ENCODE peak calls at places on chromosomes 1 and 21, in six cellular contexts. One of them, this sample, is unnamed.

GRCh38 chr21:40668535-40669275 is 178.3 kb downstream of the DSCAM start:
- DNase-seq in trophoblast cell: no peak
- DNase-seq in H9: no peak
- DNase-seq in IMR-90: no peak
- DNase-seq in H1: no peak
- DNase-seq in mesenchymal stem cell: no peak
- DNase-seq in this sample: no peak

GRCh38 chr1:183205196-183205781 is 19.2 kb downstream of the LAMC2 start:
- DNase-seq in mesenchymal stem cell: no peak
- DNase-seq in IMR-90: peak; percentile 89
- DNase-seq in trophoblast cell: no peak
- DNase-seq in H1: no peak
- DNase-seq in H9: no peak
- DNase-seq in this sample: no peak

GRCh38 chr1:59903136-59903754 is 23.3 kb downstream of the CYP2J2 start:
- DNase-seq in trophoblast cell: no peak
- DNase-seq in mesenchymal stem cell: peak; percentile 22
- DNase-seq in H9: peak; percentile 42
- DNase-seq in H1: peak; percentile 52
- DNase-seq in IMR-90: no peak
- DNase-seq in this sample: peak; percentile 12

GRCh38 chr1:161900155-161900554 is 123.5 kb downstream of the OLFML2B start:
- DNase-seq in trophoblast cell: no peak
- DNase-seq in mesenchymal stem cell: no peak
- DNase-seq in H1: no peak
- DNase-seq in IMR-90: no peak
- DNase-seq in H9: no peak
- DNase-seq in this sample: no peak

GRCh38 chr1:100834779-100835645 is 59.6 kb downstream of the EXTL2 start:
- DNase-seq in H1: no peak
- DNase-seq in mesenchymal stem cell: no peak
- DNase-seq in IMR-90: peak; percentile 11
- DNase-seq in H9: peak; percentile 46
- DNase-seq in trophoblast cell: no peak
- DNase-seq in this sample: no peak

GRCh38 chr1:35883681-35884155 is 709 bp downstream of the AGO1 start:
- DNase-seq in mesenchymal stem cell: peak; percentile 50
- DNase-seq in trophoblast cell: no peak
- DNase-seq in H9: peak; percentile 95
- DNase-seq in IMR-90: peak; percentile 16
- DNase-seq in H1: peak; percentile 90
- DNase-seq in this sample: peak; percentile 43

GRCh38 chr1:89598450-89599331 is 34.2 kb upstream of the LRRC8C start:
- DNase-seq in H9: no peak
- DNase-seq in H1: peak; percentile 52
- DNase-seq in trophoblast cell: no peak
- DNase-seq in IMR-90: peak; percentile 39
- DNase-seq in mesenchymal stem cell: peak; percentile 51
- DNase-seq in this sample: peak; percentile 9

GRCh38 chr1:230713915-230714764 is at the start of gene AGT:
- DNase-seq in H1: no peak
- DNase-seq in H9: no peak
- DNase-seq in mesenchymal stem cell: peak; percentile 80
- DNase-seq in IMR-90: peak; percentile 92
- DNase-seq in trophoblast cell: no peak
- DNase-seq in this sample: no peak

GRCh38 chr21:25584833-25585232 is 22.4 kb downstream of the MRPL39 start:
- DNase-seq in H1: no peak
- DNase-seq in H9: no peak
- DNase-seq in IMR-90: no peak
- DNase-seq in trophoblast cell: no peak
- DNase-seq in mesenchymal stem cell: no peak
- DNase-seq in this sample: no peak

GRCh38 chr1:178749581-178750166 is 24.6 kb downstream of the RALGPS2 start:
- DNase-seq in trophoblast cell: no peak
- DNase-seq in H1: no peak
- DNase-seq in mesenchymal stem cell: no peak
- DNase-seq in IMR-90: no peak
- DNase-seq in H9: no peak
- DNase-seq in this sample: no peak

GRCh38 chr1:201468844-201469644 is at the start of gene PHLDA3:
- DNase-seq in trophoblast cell: peak; percentile 84
- DNase-seq in IMR-90: peak; percentile 93
- DNase-seq in mesenchymal stem cell: peak; percentile 94
- DNase-seq in H9: peak; percentile 92
- DNase-seq in H1: peak; percentile 82
- DNase-seq in this sample: peak; percentile 80

GRCh38 chr1:236795757-236796719 is 946 bp downstream of the MTR start:
- DNase-seq in H9: no peak
- DNase-seq in trophoblast cell: peak; percentile 73
- DNase-seq in H1: no peak
- DNase-seq in mesenchymal stem cell: peak; percentile 71
- DNase-seq in IMR-90: peak; percentile 62
- DNase-seq in this sample: no peak

GRCh38 chr1:164999135-164999534 is 357.4 kb downstream of the LMX1A start:
- DNase-seq in H9: no peak
- DNase-seq in H1: no peak
- DNase-seq in mesenchymal stem cell: no peak
- DNase-seq in trophoblast cell: no peak
- DNase-seq in IMR-90: no peak
- DNase-seq in this sample: no peak

GRCh38 chr1:180261524-180262160 is 31.6 kb downstream of the LHX4 start:
- DNase-seq in mesenchymal stem cell: peak; percentile 11
- DNase-seq in trophoblast cell: no peak
- DNase-seq in H9: no peak
- DNase-seq in IMR-90: no peak
- DNase-seq in H1: no peak
- DNase-seq in this sample: no peak

GRCh38 chr1:205179842-205180241 is 31.7 kb downstream of the DSTYK start:
- DNase-seq in H1: no peak
- DNase-seq in IMR-90: peak; percentile 36
- DNase-seq in H9: no peak
- DNase-seq in trophoblast cell: no peak
- DNase-seq in mesenchymal stem cell: peak; percentile 58
- DNase-seq in this sample: no peak

GRCh38 chr1:186754542-186755150 is 74.1 kb upstream of the PLA2G4A start:
- DNase-seq in H1: no peak
- DNase-seq in IMR-90: no peak
- DNase-seq in mesenchymal stem cell: peak; percentile 73
- DNase-seq in H9: no peak
- DNase-seq in trophoblast cell: no peak
- DNase-seq in this sample: no peak

GRCh38 chr1:228734881-228735801 is at the start of gene RHOU:
- DNase-seq in trophoblast cell: peak; percentile 58
- DNase-seq in H1: peak; percentile 79
- DNase-seq in IMR-90: peak; percentile 37
- DNase-seq in mesenchymal stem cell: peak; percentile 64
- DNase-seq in H9: peak; percentile 61
- DNase-seq in this sample: peak; percentile 67

GRCh38 chr1:6269997-6270401 is 9.1 kb upstream of the GPR153 start:
- DNase-seq in trophoblast cell: no peak
- DNase-seq in IMR-90: no peak
- DNase-seq in H9: no peak
- DNase-seq in H1: no peak
- DNase-seq in mesenchymal stem cell: no peak
- DNase-seq in this sample: no peak

GRCh38 chr1:230565141-230565540 is 77.1 kb upstream of the COG2 start:
- DNase-seq in trophoblast cell: no peak
- DNase-seq in IMR-90: no peak
- DNase-seq in H1: no peak
- DNase-seq in H9: no peak
- DNase-seq in mesenchymal stem cell: no peak
- DNase-seq in this sample: no peak

GRCh38 chr1:165501975-165502358 is 41.8 kb upstream of the LRRC52 start:
- DNase-seq in trophoblast cell: no peak
- DNase-seq in IMR-90: no peak
- DNase-seq in H9: no peak
- DNase-seq in mesenchymal stem cell: no peak
- DNase-seq in H1: no peak
- DNase-seq in this sample: no peak

GRCh38 chr1:94539496-94539895 is 2.1 kb downstream of the F3 start:
- DNase-seq in mesenchymal stem cell: peak; percentile 64
- DNase-seq in trophoblast cell: no peak
- DNase-seq in H1: no peak
- DNase-seq in IMR-90: peak; percentile 55
- DNase-seq in H9: no peak
- DNase-seq in this sample: no peak

GRCh38 chr1:159177273-159177907 is 6.0 kb downstream of the CADM3 start:
- DNase-seq in IMR-90: peak; percentile 58
- DNase-seq in trophoblast cell: peak; percentile 67
- DNase-seq in H9: peak; percentile 71
- DNase-seq in H1: peak; percentile 74
- DNase-seq in mesenchymal stem cell: peak; percentile 63
- DNase-seq in this sample: peak; percentile 89

GRCh38 chr1:201214886-201215285 is 24.3 kb downstream of the IGFN1 start:
- DNase-seq in H9: no peak
- DNase-seq in trophoblast cell: no peak
- DNase-seq in IMR-90: no peak
- DNase-seq in H1: no peak
- DNase-seq in mesenchymal stem cell: no peak
- DNase-seq in this sample: no peak

GRCh38 chr1:160800142-160800541 is 4.2 kb downstream of the LY9 start:
- DNase-seq in trophoblast cell: no peak
- DNase-seq in H9: no peak
- DNase-seq in IMR-90: no peak
- DNase-seq in mesenchymal stem cell: no peak
- DNase-seq in H1: no peak
- DNase-seq in this sample: no peak

GRCh38 chr1:29513357-29513756 is 277.0 kb downstream of the PTPRU start:
- DNase-seq in H1: peak; percentile 69
- DNase-seq in IMR-90: peak; percentile 70
- DNase-seq in trophoblast cell: no peak
- DNase-seq in mesenchymal stem cell: peak; percentile 52
- DNase-seq in H9: peak; percentile 77
- DNase-seq in this sample: no peak

GRCh38 chr21:20603236-20603635 is 395.0 kb upstream of the NCAM2 start:
- DNase-seq in IMR-90: no peak
- DNase-seq in mesenchymal stem cell: no peak
- DNase-seq in H1: no peak
- DNase-seq in trophoblast cell: no peak
- DNase-seq in H9: no peak
- DNase-seq in this sample: no peak
- H3K14ac ChIP-seq in IMR-90: no peak overlapping the region
- H3K14ac ChIP-seq in mesenchymal stem cell: no peak overlapping the region
- H3K14ac ChIP-seq in H1: no peak overlapping the region
- H3K14ac ChIP-seq in trophoblast cell: no peak overlapping the region
- H3K14ac ChIP-seq in H9: no peak overlapping the region
- H3K14ac ChIP-seq in this sample: no peak overlapping the region

DNA sequence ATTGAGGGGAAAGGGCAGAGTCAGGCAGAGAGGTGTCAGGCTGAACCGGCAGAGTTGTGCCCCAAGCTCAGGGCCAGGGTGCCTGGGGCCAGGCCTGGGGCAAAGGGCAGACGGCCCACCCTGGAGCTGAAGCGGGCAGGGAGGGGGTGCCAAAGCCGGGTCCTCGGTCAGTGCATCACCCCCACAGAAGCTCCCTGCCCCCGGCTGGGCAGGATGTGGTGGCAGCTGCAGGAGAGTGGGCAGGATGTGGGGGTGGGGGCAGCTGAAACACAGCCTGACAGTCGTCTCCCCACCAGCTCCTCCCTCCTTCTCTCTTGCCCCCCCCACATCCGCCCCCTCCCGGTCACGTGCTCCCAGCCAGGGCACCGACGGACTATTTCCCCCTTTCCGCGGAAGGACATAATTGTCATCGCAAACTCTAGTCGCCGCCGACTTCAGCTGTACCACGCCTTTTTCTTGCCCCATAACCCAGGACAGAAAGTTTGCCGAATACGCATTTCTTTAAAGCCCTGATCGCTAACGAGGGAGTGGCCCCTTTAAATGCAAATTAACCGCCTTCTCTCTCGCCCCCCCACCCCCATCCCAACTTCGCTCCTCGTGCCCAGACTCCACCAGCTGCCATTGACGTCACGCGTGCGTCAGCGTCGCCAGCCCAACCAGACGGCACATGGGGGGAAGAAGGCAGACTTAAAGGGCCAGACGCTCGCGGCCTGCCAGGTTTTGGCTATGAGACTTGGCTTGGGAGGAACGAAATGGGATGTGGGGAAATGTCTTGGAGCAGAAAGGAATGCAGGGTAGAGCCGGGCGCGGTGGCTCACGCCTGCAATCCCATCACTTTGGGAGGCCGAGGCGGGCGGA is 4.5 kb upstream of the MEF2D start:
- DNase-seq in IMR-90: peak; percentile 99
- DNase-seq in mesenchymal stem cell: peak; percentile 99
- DNase-seq in trophoblast cell: peak; percentile 99
- DNase-seq in H1: peak; percentile 95
- DNase-seq in H9: peak; percentile 98
- DNase-seq in this sample: peak; percentile 91
- H2BK120ac ChIP-seq in IMR-90: peak overlapping the region; percentile 100
- H2BK120ac ChIP-seq in mesenchymal stem cell: peak overlapping the region; percentile 99
- H2BK120ac ChIP-seq in trophoblast cell: peak overlapping the region; percentile 43
- H2BK120ac ChIP-seq in H1: peak overlapping the region; percentile 98
- H2BK120ac ChIP-seq in H9: peak overlapping the region; percentile 52
- H2BK120ac ChIP-seq in this sample: peak overlapping the region; percentile 84

GRCh38 chr1:226436855-226437491 is 29.1 kb upstream of the PARP1 start:
- DNase-seq in mesenchymal stem cell: no peak
- DNase-seq in H9: no peak
- DNase-seq in trophoblast cell: no peak
- DNase-seq in H1: no peak
- DNase-seq in IMR-90: no peak
- DNase-seq in this sample: no peak
- H4K91ac ChIP-seq in mesenchymal stem cell: no peak overlapping the region
- H4K91ac ChIP-seq in H9: no peak overlapping the region
- H4K91ac ChIP-seq in trophoblast cell: no peak overlapping the region
- H4K91ac ChIP-seq in H1: no peak overlapping the region
- H4K91ac ChIP-seq in IMR-90: no peak overlapping the region
- H4K91ac ChIP-seq in this sample: no peak overlapping the region

DNA sequence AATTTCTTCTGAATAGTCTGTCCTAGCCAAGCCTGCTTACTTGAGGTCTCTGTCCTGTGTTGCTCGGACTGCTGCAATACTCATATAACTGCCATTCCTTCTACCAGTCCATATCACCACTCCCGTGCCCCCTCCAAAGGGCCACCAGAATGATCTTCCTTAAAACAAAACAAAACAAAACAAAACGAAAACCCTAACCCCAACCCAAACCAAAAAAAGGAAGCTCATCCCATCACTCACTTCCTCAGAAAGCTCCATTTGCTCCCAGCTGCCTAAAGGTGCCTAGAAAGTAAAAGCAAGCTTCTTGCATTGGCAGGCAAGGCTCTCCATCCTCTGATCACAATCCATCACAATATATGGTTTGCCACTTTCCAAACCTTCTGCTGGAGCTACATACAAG is 20.3 kb downstream of the USP24 start:
- DNase-seq in IMR-90: no peak
- DNase-seq in mesenchymal stem cell: no peak
- DNase-seq in trophoblast cell: no peak
- DNase-seq in H1: no peak
- DNase-seq in H9: no peak
- DNase-seq in this sample: no peak
- H3K14ac ChIP-seq in IMR-90: no peak overlapping the region
- H3K14ac ChIP-seq in mesenchymal stem cell: no peak overlapping the region
- H3K14ac ChIP-seq in trophoblast cell: no peak overlapping the region
- H3K14ac ChIP-seq in H1: no peak overlapping the region
- H3K14ac ChIP-seq in H9: no peak overlapping the region
- H3K14ac ChIP-seq in this sample: no peak overlapping the region

GRCh38 chr1:244352156-244352830 is 99.4 kb downstream of the ADSS2 start:
- DNase-seq in IMR-90: no peak
- DNase-seq in H1: no peak
- DNase-seq in trophoblast cell: peak; percentile 24
- DNase-seq in H9: no peak
- DNase-seq in mesenchymal stem cell: no peak
- DNase-seq in this sample: no peak
- H2BK120ac ChIP-seq in IMR-90: peak overlapping the region; percentile 59
- H2BK120ac ChIP-seq in H1: peak overlapping the region; percentile 63
- H2BK120ac ChIP-seq in trophoblast cell: no peak overlapping the region
- H2BK120ac ChIP-seq in H9: no peak overlapping the region
- H2BK120ac ChIP-seq in mesenchymal stem cell: peak overlapping the region; percentile 19
- H2BK120ac ChIP-seq in this sample: no peak overlapping the region